ENCODE peak calls at places on chromosome 17, in six cellular contexts. E is Peyer's patch, O is heart left ventricle, R is uterus, X is AG04450, I is A549. T is an unnamed sample.

GRCh38 chr17:74277935-74278334 is 3.9 kb downstream of the DNAI2 start:
- DNase-seq in E (no peak), O (no peak), I (no peak), X (no peak), R (no peak), T (no peak)

GRCh38 chr17:30495586-30495985 is 18.4 kb downstream of the GOSR1 start:
- DNase-seq in R (no peak), X (no peak), O (no peak), I (no peak), E (no peak), T (no peak)

GRCh38 chr17:59357929-59358328 is 26.5 kb downstream of the YPEL2 start:
- DNase-seq in R (no peak), X (no peak), E (no peak), O (no peak), I (no peak), T (no peak)

GRCh38 chr17:338442-339192 is 14.0 kb downstream of the RPH3AL start:
- DNase-seq in I (no peak), R (no peak), E (no peak), O (no peak), X (no peak), T (no peak)

GRCh38 chr17:60729854-60730253 is 52.2 kb downstream of the BCAS3 start:
- DNase-seq in X (no peak), R (no peak), E (no peak), I (no peak), O (no peak), T (no peak)

GRCh38 chr17:36088559-36089376 is 1.2 kb downstream of the CCL3 start:
- DNase-seq in I (no peak), O (no peak), E (no peak), R (no peak), X (no peak), T (no peak)

GRCh38 chr17:48441231-48441711 is 11.3 kb upstream of the SKAP1 start:
- DNase-seq in R (no peak), E (no peak), I (no peak), X (no peak), O (no peak), T (no peak)

GRCh38 chr17:29138184-29138955 is 41.8 kb downstream of the MYO18A start:
- DNase-seq in X (no peak), I (no peak), E (peak; percentile 47), R (no peak), O (no peak), T (no peak)

GRCh38 chr17:58968662-58969061 is 138.0 kb downstream of the TRIM37 start:
- DNase-seq in R (no peak), X (no peak), E (no peak), I (no peak), O (no peak), T (no peak)

GRCh38 chr17:74330446-74330845 is 4.4 kb downstream of the KIF19 start:
- DNase-seq in R (no peak), X (no peak), O (no peak), E (no peak), I (no peak), T (no peak)

GRCh38 chr17:18859256-18859655 is 1.3 kb downstream of the PRPSAP2 start:
- DNase-seq in X (no peak), I (no peak), O (no peak), R (no peak), E (no peak), T (no peak)

GRCh38 chr17:56230660-56231059 is 77.4 kb downstream of the ANKFN1 start:
- DNase-seq in X (no peak), O (no peak), I (no peak), E (no peak), R (no peak), T (no peak)

GRCh38 chr17:38560503-38561318 is 45.0 kb downstream of the SRCIN1 start:
- DNase-seq in R (no peak), O (no peak), X (no peak), E (no peak), I (no peak), T (no peak)

GRCh38 chr17:65287040-65287439 is 149.9 kb downstream of the RGS9 start:
- DNase-seq in O (no peak), I (no peak), R (no peak), X (no peak), E (no peak), T (no peak)

GRCh38 chr17:21500064-21500463 is 123.9 kb downstream of the KCNJ12 start:
- DNase-seq in O (no peak), E (no peak), I (no peak), R (no peak), X (no peak), T (no peak)

GRCh38 chr17:78839762-78840529 is 668 bp downstream of the USP36 start:
- DNase-seq in R (peak; percentile 56), E (peak; percentile 30), X (no peak), O (peak; percentile 54), I (peak; percentile 51), T (no peak)

GRCh38 chr17:72850410-72850809 is 242.1 kb downstream of the SLC39A11 start:
- DNase-seq in O (no peak), R (no peak), I (no peak), X (peak; percentile 46), E (no peak), T (no peak)

GRCh38 chr17:79995691-79996090 is 40.0 kb downstream of the TBC1D16 start:
- DNase-seq in E (no peak), R (no peak), O (no peak), I (no peak), X (no peak), T (no peak)

GRCh38 chr17:29563816-29564215 is 3.0 kb downstream of the ABHD15 start:
- DNase-seq in O (no peak), R (no peak), I (no peak), X (no peak), E (peak; percentile 76), T (no peak)

DNA sequence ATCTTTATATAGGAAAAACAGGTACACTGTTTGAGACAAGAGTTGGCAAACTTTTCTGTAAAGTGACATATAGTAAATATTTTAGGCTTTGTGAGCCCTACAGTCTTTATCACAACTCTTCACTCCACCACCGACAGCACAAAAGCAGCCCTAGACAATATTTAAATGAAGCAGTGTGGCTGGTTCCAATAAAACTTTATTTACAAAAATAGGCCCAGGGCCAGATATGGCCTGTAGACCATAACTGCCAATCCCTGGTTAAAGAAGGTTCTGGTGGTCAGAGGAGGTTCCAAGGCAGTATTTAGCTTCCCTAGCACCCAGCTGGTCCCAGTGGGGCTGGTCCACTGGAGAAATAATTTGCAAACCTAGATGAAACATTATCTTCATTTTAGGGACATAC is 3.6 kb downstream of the FAM117A start:
- DNase-seq in R (no peak), O (no peak), I (no peak), E (no peak), X (no peak), T (no peak)
- H3K27ac ChIP-seq in R (peak overlapping the region; percentile 75), O (no peak overlapping the region), I (no peak overlapping the region), E (no peak overlapping the region), X (no peak overlapping the region), T (no peak overlapping the region)

DNA sequence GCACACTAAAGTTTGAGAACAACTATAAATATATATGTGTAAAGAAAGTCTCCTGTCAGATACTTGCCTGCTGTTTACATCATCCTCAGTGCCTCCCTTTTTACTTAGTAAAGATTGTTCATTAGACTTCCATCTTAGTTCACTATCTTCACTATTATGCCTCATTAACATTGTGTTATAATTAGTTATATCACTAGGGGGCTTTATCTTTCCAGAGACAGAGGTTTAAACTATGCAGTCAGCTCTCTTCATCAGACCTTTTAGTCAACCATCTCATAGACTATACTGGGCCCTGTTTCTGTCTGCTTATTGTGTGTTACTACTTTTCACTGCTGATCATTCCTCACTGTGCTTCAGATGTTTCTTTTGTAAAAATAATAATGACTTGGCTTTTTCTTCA is 630.8 kb upstream of the KIF2B start:
- DNase-seq in O (no peak), R (no peak), X (no peak), E (no peak), I (no peak), T (no peak)
- TF ChIP-seq CTCF in O (no peak), R (no peak), X (no peak), E (no peak), I (no peak), T (no peak)

GRCh38 chr17:68441064-68441770 is 16.1 kb downstream of the WIPI1 start:
- DNase-seq in X (no peak), O (no peak), I (no peak), R (no peak), E (no peak), T (no peak)
- H3K27ac ChIP-seq in X (no peak overlapping the region), O (peak overlapping the region; percentile 66), I (no peak overlapping the region), R (peak overlapping the region; percentile 40), E (no peak overlapping the region), T (peak overlapping the region; percentile 82)

GRCh38 chr17:32588982-32589381 is 102.2 kb downstream of the CDK5R1 start:
- DNase-seq in I (peak; percentile 44), R (no peak), E (no peak), X (no peak), O (no peak), T (no peak)
- TF ChIP-seq CTCF in I (no peak), R (no peak), E (no peak), X (peak; percentile 16), O (no peak), T (no peak)

GRCh38 chr17:17084941-17085340 is 42.7 kb downstream of the MPRIP start:
- DNase-seq in R (peak; percentile 3), E (no peak), X (no peak), O (no peak), I (no peak), T (no peak)
- H3K27ac ChIP-seq in R (no peak overlapping the region), E (no peak overlapping the region), X (no peak overlapping the region), O (no peak overlapping the region), I (no peak overlapping the region), T (peak overlapping the region; percentile 11)

GRCh38 chr17:57835333-57835900 is 14.4 kb downstream of the MRPS23 start:
- DNase-seq in R (no peak), X (no peak), I (no peak), E (no peak), O (no peak), T (no peak)

GRCh38 chr17:57832299-57832698 is 17.5 kb downstream of the MRPS23 start:
- DNase-seq in X (no peak), O (no peak), I (no peak), R (no peak), E (no peak), T (no peak)

GRCh38 chr17:57833597-57833939 is 16.3 kb downstream of the MRPS23 start:
- DNase-seq in O (no peak), R (no peak), I (no peak), X (no peak), E (no peak), T (no peak)

GRCh38 chr17:57832711-57833596 is 16.9 kb downstream of the MRPS23 start:
- DNase-seq in I (peak; percentile 59), E (peak; percentile 66), O (peak; percentile 64), X (peak; percentile 30), R (peak; percentile 58), T (peak; percentile 61)

DNA sequence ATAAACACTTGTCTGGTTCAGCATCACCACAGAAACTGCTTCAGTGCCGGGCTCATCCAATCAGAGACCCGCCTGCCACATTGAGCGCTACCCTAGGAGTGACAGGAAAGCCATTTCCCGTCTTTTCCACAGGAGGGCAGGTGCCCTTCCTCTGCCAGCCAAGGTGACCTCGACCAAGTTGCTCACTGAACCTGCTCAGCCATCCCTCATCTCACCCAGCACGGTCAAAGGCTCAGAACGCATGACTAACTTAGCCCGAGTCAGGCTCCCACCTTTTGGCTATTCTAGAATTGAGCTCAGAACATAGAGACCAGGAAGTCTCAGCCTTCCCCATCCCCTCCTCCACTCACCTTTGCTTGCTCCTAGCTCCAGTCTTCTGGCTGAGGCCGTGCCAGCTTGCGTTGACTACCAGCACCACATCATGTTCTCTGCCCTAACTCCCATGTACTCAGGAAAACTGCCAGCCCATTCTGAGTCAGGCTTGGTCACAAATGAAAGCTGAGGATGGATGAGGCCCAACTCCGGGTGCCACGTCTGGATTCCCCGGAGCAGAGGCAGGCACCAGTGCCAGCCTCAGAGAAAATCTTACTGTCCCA is 15.6 kb downstream of the MRPS23 start:
- DNase-seq in E (no peak), X (no peak), O (no peak), I (no peak), R (no peak), T (peak; percentile 64)
- TF ChIP-seq CTCF in E (no peak), X (peak; percentile 4), O (no peak), I (no peak), R (no peak), T (peak; percentile 14)

GRCh38 chr17:32862940-32863339 is 14.0 kb downstream of the MYO1D start:
- DNase-seq in R (no peak), E (no peak), X (no peak), O (no peak), I (no peak), T (no peak)
- H3K27ac ChIP-seq in R (no peak overlapping the region), E (no peak overlapping the region), X (no peak overlapping the region), O (no peak overlapping the region), I (no peak overlapping the region), T (no peak overlapping the region)

T was measured in left ventricle myocardium inferior.